ENCODE peak calls at places on chromosomes 4 and X, in eight cellular contexts. T, Y, F, W, J, I, M and P are unnamed samples.

GRCh38 chrX:22758807-22759481 is 240.8 kb upstream of the DDX53 start:
- DNase-seq in M (no peak), Y (no peak), W (no peak), T (no peak), I (no peak), J (no peak), F (no peak), P (no peak)

GRCh38 chrX:110167952-110168451 is 149.9 kb downstream of the AMMECR1 start:
- DNase-seq in F (no peak), J (peak; percentile 41), M (no peak), Y (no peak), W (no peak), I (peak; percentile 30), T (no peak), P (no peak)

GRCh38 chr4:2866891-2867290 is 23.2 kb downstream of the ADD1 start:
- DNase-seq in F (no peak), W (no peak), J (no peak), T (no peak), M (no peak), I (no peak), Y (no peak), P (no peak)

GRCh38 chr4:53196872-53197759 is 168.7 kb downstream of the SCFD2 start:
- DNase-seq in J (no peak), I (no peak), W (peak; percentile 70), Y (peak; percentile 52), T (peak; percentile 95), M (peak; percentile 97), F (no peak), P (peak; percentile 65)

GRCh38 chr4:174244441-174244840 is 39.0 kb downstream of the FBXO8 start:
- DNase-seq in I (no peak), M (no peak), W (no peak), T (no peak), J (no peak), Y (no peak), F (no peak), P (no peak)

GRCh38 chrX:125436855-125437254 is 117.2 kb downstream of the TEX13C start:
- DNase-seq in T (no peak), W (no peak), M (no peak), F (no peak), J (no peak), Y (no peak), I (no peak), P (peak; percentile 7)

GRCh38 chr4:95155759-95156451 is 392.9 kb downstream of the UNC5C start:
- DNase-seq in J (no peak), Y (no peak), M (peak; percentile 42), F (no peak), I (no peak), T (peak; percentile 54), W (no peak), P (peak; percentile 29)

GRCh38 chr4:114361249-114361648 is 237.4 kb upstream of the UGT8 start:
- DNase-seq in I (no peak), T (no peak), M (no peak), J (no peak), F (no peak), W (no peak), Y (no peak), P (no peak)

GRCh38 chrX:126847143-126847542 is 27.6 kb downstream of the PRR32 start:
- DNase-seq in T (no peak), F (no peak), W (no peak), Y (no peak), I (no peak), J (no peak), M (no peak), P (no peak)

GRCh38 chr4:143358923-143359694 is 22.4 kb downstream of the GAB1 start:
- DNase-seq in F (no peak), Y (peak; percentile 82), I (no peak), J (no peak), W (no peak), M (peak; percentile 72), T (peak; percentile 82), P (no peak)

GRCh38 chr4:152480901-152481300 is 55.0 kb downstream of the FBXW7 start:
- DNase-seq in M (no peak), Y (no peak), J (no peak), W (no peak), T (no peak), I (no peak), F (no peak), P (no peak)

GRCh38 chrX:111035991-111036390 is 60.0 kb upstream of the PAK3 start:
- DNase-seq in I (no peak), Y (no peak), W (no peak), T (no peak), F (no peak), J (no peak), M (no peak), P (no peak)

GRCh38 chrX:40005290-40006011 is 92.3 kb downstream of the BCOR start:
- DNase-seq in M (no peak), J (no peak), W (no peak), T (no peak), I (no peak), F (no peak), Y (peak; percentile 46), P (no peak)

GRCh38 chr4:52545099-52546069 is 113.7 kb downstream of the USP46 start:
- DNase-seq in F (peak; percentile 68), Y (peak; percentile 24), I (peak; percentile 33), T (peak; percentile 71), W (peak; percentile 65), M (peak; percentile 75), J (peak; percentile 81), P (peak; percentile 40)

GRCh38 chr4:136281307-136281706 is 1251.0 kb downstream of the PCDH18 start:
- DNase-seq in M (no peak), F (no peak), Y (no peak), J (no peak), W (no peak), T (no peak), I (no peak), P (no peak)

GRCh38 chrX:154327026-154327820 is 31.6 kb downstream of the TKTL1 start:
- DNase-seq in J (no peak), I (peak; percentile 52), M (peak; percentile 31), T (no peak), Y (no peak), W (no peak), F (peak; percentile 24), P (no peak)

GRCh38 chrX:145910017-145910416 is 92.4 kb downstream of the SLITRK2 start:
- DNase-seq in W (no peak), M (no peak), Y (no peak), I (no peak), J (no peak), T (peak; percentile 0), F (no peak), P (no peak)

GRCh38 chr4:37803348-37803973 is 23.0 kb upstream of the PGM2 start:
- DNase-seq in T (peak; percentile 81), F (no peak), I (no peak), M (peak; percentile 80), W (peak; percentile 42), J (no peak), Y (peak; percentile 29), P (peak; percentile 50)

GRCh38 chrX:133053854-133054565 is 42.9 kb downstream of the USP26 start:
- DNase-seq in J (no peak), M (no peak), W (no peak), I (no peak), F (no peak), Y (no peak), T (peak; percentile 11), P (no peak)

GRCh38 chr4:42843694-42844093 is 48.8 kb upstream of the GRXCR1 start:
- DNase-seq in Y (no peak), M (no peak), W (no peak), F (no peak), T (no peak), I (no peak), J (no peak), P (no peak)

GRCh38 chr4:152957437-152958185 is 21.5 kb downstream of the FHDC1 start:
- DNase-seq in Y (no peak), W (no peak), J (no peak), F (peak; percentile 59), T (no peak), M (peak; percentile 39), I (no peak), P (no peak)

GRCh38 chrX:146424422-146424821 is 385.1 kb upstream of the CXorf51B start:
- DNase-seq in F (no peak), J (no peak), I (no peak), T (no peak), M (no peak), Y (no peak), W (no peak), P (no peak)